ENCODE peak calls at places on chromosomes 2 and 18, in seven cellular contexts. B, R, Y, G, X, M and J are unnamed samples.

GRCh38 chr18:7202119-7202680 is 28.7 kb upstream of the LRRC30 start:
- DNase-seq in B (no peak), R (no peak), Y (no peak), G (peak), X (no peak), M (no peak), J (no peak)

GRCh38 chr18:5975111-5975622 is 79.8 kb upstream of the TMEM200C start:
- DNase-seq in B (peak), R (peak), Y (no peak), G (no peak), X (no peak), M (peak), J (no peak)

GRCh38 chr2:39725401-39725800 is 53.7 kb downstream of the THUMPD2 start:
- DNase-seq in B (peak), R (peak), Y (no peak), G (no peak), X (no peak), M (no peak), J (no peak)

GRCh38 chr2:37870829-37871228 is 54.3 kb upstream of the RMDN2 start:
- DNase-seq in B (no peak), R (no peak), Y (no peak), G (no peak), X (no peak), M (no peak), J (no peak)

GRCh38 chr18:9914584-9915290 is 921 bp downstream of the VAPA start:
- DNase-seq in B (peak), R (peak), Y (peak), G (peak), X (peak), M (peak), J (peak)

GRCh38 chr18:34258176-34258575 is 33.5 kb upstream of the NOL4 start:
- DNase-seq in B (no peak), R (no peak), Y (no peak), G (no peak), X (no peak), M (no peak), J (no peak)

GRCh38 chr2:173972636-173973035 is 7.5 kb upstream of the SP3 start:
- DNase-seq in B (peak), R (no peak), Y (no peak), G (no peak), X (no peak), M (no peak), J (no peak)

GRCh38 chr2:72515696-72516095 is 310.1 kb downstream of the EXOC6B start:
- DNase-seq in B (peak), R (peak), Y (no peak), G (no peak), X (no peak), M (no peak), J (no peak)

GRCh38 chr18:3584897-3585460 is 135.0 kb downstream of the TGIF1 start:
- DNase-seq in B (no peak), R (no peak), Y (no peak), G (no peak), X (no peak), M (peak), J (no peak)

GRCh38 chr2:145158051-145158586 is 638.2 kb upstream of the ZEB2 start:
- DNase-seq in B (peak), R (peak), Y (no peak), G (no peak), X (no peak), M (no peak), J (peak)

GRCh38 chr18:62738638-62739037 is 23.3 kb downstream of the PHLPP1 start:
- DNase-seq in B (no peak), R (no peak), Y (no peak), G (no peak), X (no peak), M (no peak), J (no peak)

GRCh38 chr2:386406-387103 is 98.7 kb upstream of the ALKAL2 start:
- DNase-seq in B (no peak), R (no peak), Y (no peak), G (no peak), X (no peak), M (no peak), J (no peak)

GRCh38 chr2:240287011-240287410 is 146.6 kb upstream of the OTOS start:
- DNase-seq in B (no peak), R (no peak), Y (no peak), G (no peak), X (no peak), M (no peak), J (no peak)

GRCh38 chr2:3597567-3597966 is 2.7 kb downstream of the COLEC11 start:
- DNase-seq in B (no peak), R (no peak), Y (no peak), G (no peak), X (no peak), M (no peak), J (no peak)

GRCh38 chr2:209663149-209663548 is 108.5 kb upstream of the UNC80 start:
- DNase-seq in B (peak), R (peak), Y (no peak), G (no peak), X (no peak), M (no peak), J (no peak)

GRCh38 chr2:226800941-226801784 is 1.5 kb upstream of the IRS1 start:
- DNase-seq in B (peak), R (peak), Y (peak), G (peak), X (peak), M (peak), J (peak)

GRCh38 chr18:54257015-54257414 is 12.3 kb upstream of the POLI start:
- DNase-seq in B (peak), R (peak), Y (no peak), G (no peak), X (no peak), M (no peak), J (no peak)

GRCh38 chr2:232316382-232317190 is 62.0 kb upstream of the ALPP start:
- DNase-seq in B (no peak), R (no peak), Y (no peak), G (no peak), X (no peak), M (no peak), J (no peak)

GRCh38 chr2:143955416-143956075 is 564.4 kb downstream of the ZEB2 start:
- DNase-seq in B (peak), R (peak), Y (no peak), G (no peak), X (no peak), M (no peak), J (no peak)

GRCh38 chr2:230594286-230594840 is 118.3 kb upstream of the CAB39 start:
- DNase-seq in B (no peak), R (no peak), Y (no peak), G (no peak), X (no peak), M (no peak), J (no peak)

GRCh38 chr18:48693625-48694262 is 154.9 kb downstream of the CTIF start:
- DNase-seq in B (peak), R (no peak), Y (no peak), G (no peak), X (no peak), M (no peak), J (no peak)

GRCh38 chr2:209610631-209611030 is 161.0 kb upstream of the UNC80 start:
- DNase-seq in B (no peak), R (no peak), Y (no peak), G (no peak), X (no peak), M (no peak), J (no peak)